ENCODE peak calls at places on chromosomes 1 and 21, in seven cellular contexts. I, U, A, C, E, X and P are unnamed samples.

GRCh38 chr21:46183910-46184624 is at the start of gene SPATC1L:
- DNase-seq in I (peak), U (peak), A (peak), C (peak), E (peak), X (peak), P (peak)

GRCh38 chr21:15028186-15028585 is 36.6 kb downstream of the NRIP1 start:
- DNase-seq in I (no peak), U (no peak), A (no peak), C (no peak), E (no peak), X (no peak), P (no peak)

GRCh38 chr1:42259059-42259738 is 75.8 kb downstream of the FOXJ3 start:
- DNase-seq in I (no peak), U (no peak), A (no peak), C (peak), E (no peak), X (no peak), P (no peak)

GRCh38 chr1:93437976-93438605 is 9.8 kb upstream of the FNBP1L start:
- DNase-seq in I (no peak), U (no peak), A (no peak), C (peak), E (no peak), X (no peak), P (no peak)

GRCh38 chr1:19065526-19066247 is 109.2 kb upstream of the IFFO2 start:
- DNase-seq in I (no peak), U (no peak), A (peak), C (no peak), E (no peak), X (no peak), P (no peak)

GRCh38 chr1:234969630-234970370 is 158.8 kb downstream of the TOMM20 start:
- DNase-seq in I (no peak), U (peak), A (peak), C (no peak), E (peak), X (no peak), P (peak)

GRCh38 chr1:24535778-24536177 is 20.1 kb upstream of the NCMAP start:
- DNase-seq in I (no peak), U (no peak), A (no peak), C (peak), E (no peak), X (no peak), P (no peak)

GRCh38 chr21:45385549-45386050 is 19.4 kb upstream of the COL18A1 start:
- DNase-seq in I (no peak), U (no peak), A (no peak), C (no peak), E (no peak), X (peak), P (peak)

GRCh38 chr21:18772404-18772803 is 368.8 kb upstream of the TMPRSS15 start:
- DNase-seq in I (no peak), U (no peak), A (no peak), C (no peak), E (no peak), X (no peak), P (no peak)

GRCh38 chr21:46457801-46458314 is 833 bp upstream of the DIP2A start:
- DNase-seq in I (no peak), U (no peak), A (peak), C (no peak), E (no peak), X (no peak), P (peak)

GRCh38 chr21:35222541-35222941 is 173.4 kb upstream of the RUNX1 start:
- DNase-seq in I (no peak), U (no peak), A (no peak), C (no peak), E (no peak), X (no peak), P (no peak)

GRCh38 chr1:181386951-181387350 is 96.4 kb upstream of the CACNA1E start:
- DNase-seq in I (no peak), U (no peak), A (no peak), C (no peak), E (no peak), X (no peak), P (no peak)

GRCh38 chr1:54798769-54799641 is 2.1 kb downstream of the TTC22 start:
- DNase-seq in I (no peak), U (no peak), A (peak), C (no peak), E (no peak), X (peak), P (peak)

GRCh38 chr1:21149430-21149861 is 27.3 kb downstream of the EIF4G3 start:
- DNase-seq in I (peak), U (no peak), A (peak), C (no peak), E (no peak), X (no peak), P (no peak)

GRCh38 chr1:153614906-153615305 is 1.2 kb downstream of the S100A14 start:
- DNase-seq in I (no peak), U (no peak), A (no peak), C (no peak), E (no peak), X (no peak), P (no peak)

GRCh38 chr1:9655127-9655723 is 3.7 kb downstream of the PIK3CD start:
- DNase-seq in I (no peak), U (no peak), A (no peak), C (peak), E (no peak), X (no peak), P (no peak)
- TF ChIP-seq POLR2A in I (no peak), U (no peak), A (no peak), C (no peak), E (no peak), X (no peak), P (no peak)

DNA sequence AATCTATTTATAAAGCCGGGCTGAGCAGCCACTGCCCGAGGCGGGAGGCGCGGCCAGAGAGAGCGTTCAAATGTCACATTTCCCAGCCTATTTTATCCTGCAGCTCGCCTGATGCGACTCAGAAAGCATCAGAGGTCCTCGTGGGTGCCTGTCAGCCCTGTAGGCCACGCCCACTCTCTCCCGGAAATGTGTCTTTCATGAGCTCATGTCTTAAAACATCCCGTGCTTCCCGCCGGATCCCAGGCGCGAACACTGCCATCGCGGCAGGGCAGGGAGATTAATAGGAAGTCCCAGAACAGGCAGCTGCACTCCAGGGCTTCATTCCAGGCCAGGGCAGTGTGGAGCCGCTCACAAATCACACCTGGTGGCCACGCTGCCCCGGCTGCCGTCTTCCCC is 117.5 kb downstream of the PRDM16 start:
- DNase-seq in I (peak), U (no peak), A (peak), C (peak), E (no peak), X (no peak), P (peak)
- TF ChIP-seq POLR2AphosphoS5 in I (no peak), U (no peak), A (peak), C (no peak), E (no peak), X (no peak), P (no peak)

GRCh38 chr1:203217139-203217621 is 12.3 kb downstream of the CHIT1 start:
- DNase-seq in I (no peak), U (peak), A (no peak), C (peak), E (no peak), X (no peak), P (no peak)
- TF ChIP-seq CTCF in I (no peak), U (peak), A (no peak), C (peak), E (no peak), X (no peak), P (no peak)

DNA sequence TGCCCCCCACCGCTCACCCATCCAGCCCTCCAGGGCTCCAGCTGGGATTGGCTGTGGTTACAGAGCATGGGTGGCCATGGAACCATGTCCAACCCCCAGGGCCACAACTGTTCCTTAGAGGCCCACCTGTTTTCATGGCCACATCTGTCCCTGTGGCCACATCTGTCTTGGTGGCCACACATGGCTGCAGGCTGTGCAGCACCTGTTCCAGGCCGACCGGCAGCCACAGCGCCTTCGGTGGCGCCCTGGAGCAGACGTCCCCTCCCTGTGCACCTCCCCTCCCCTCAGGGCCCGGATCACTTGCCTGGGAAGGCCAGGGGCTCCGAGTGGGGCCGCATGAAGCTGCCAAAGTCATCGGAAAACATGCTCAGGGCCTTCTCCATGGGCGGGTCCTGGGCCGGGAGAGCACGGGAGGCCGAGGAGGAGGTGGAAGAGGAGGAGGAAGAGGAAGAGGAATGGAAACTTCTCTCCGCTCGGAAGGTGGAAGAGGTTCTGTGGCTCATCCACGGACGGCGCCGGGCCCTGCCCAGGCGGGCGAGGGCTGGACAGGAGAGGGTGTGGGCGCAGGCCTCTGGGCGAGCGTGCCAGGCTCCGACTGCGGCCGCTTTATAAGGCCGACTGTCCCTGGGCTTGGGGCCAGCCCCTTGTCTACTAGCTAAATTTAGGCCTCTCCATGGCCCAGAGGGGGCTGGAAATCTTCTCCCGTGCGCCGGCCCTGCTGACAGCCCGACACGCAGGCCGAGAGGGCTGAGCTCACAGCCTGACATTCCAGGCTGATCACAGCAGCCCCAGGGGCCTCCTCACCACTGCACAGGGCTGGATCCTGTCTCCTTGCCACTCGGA is at the start of gene HSPB7:
- DNase-seq in I (peak), U (no peak), A (peak), C (peak), E (no peak), X (no peak), P (peak)
- TF ChIP-seq POLR2A in I (no peak), U (no peak), A (no peak), C (no peak), E (no peak), X (no peak), P (peak)

DNA sequence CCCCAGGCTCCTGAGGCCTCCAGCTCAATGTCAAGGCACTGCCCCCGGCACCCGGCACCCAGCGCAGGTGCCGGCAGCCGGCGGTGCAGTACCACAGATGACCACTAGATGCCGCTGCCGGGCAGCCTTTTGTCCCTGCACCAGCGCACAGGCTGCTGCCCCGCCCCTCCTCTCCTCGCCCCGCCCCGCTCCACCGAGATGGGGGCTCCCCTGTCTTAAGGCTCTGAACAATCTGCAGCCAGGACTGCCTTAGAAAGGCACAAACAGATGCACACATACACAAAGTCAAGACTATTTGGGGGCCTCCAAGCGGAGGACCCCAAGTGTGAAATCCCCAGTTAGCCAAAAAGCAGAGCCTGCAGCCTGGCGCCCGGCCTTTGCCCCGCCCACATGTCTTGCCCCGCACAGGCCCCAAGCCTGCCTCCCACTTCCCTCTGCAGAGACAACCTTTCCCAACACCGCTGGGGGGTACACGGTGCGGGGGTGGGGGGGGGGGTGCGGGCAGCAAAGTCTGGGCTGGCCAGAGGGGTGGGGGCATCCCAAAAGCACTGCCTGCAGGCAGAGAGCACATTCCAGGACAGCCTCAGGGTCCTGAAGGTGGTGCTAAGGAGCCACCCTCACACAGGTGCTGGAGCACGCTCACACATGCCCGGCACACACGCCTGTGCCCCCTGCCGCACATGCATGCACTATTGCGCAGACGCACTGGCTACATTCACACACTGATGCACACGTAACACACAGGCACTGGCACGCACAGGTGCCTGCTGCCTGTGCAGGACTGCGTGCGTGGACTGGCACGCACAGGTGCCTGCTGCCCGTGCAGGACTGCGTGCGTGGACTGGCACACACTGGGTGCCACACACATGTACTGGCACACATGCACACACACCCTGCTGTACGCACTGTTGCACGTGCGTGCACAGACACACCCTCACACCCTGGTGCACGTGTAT is 37.1 kb downstream of the ARHGEF16 start:
- DNase-seq in I (peak), U (peak), A (peak), C (peak), E (no peak), X (peak), P (peak)
- TF ChIP-seq POLR2AphosphoS5 in I (no peak), U (no peak), A (no peak), C (no peak), E (no peak), X (no peak), P (no peak)

GRCh38 chr1:197970771-197971170 is 53.6 kb downstream of the LHX9 start:
- DNase-seq in I (no peak), U (no peak), A (no peak), C (no peak), E (no peak), X (no peak), P (no peak)

GRCh38 chr1:197972406-197972805 is 55.2 kb downstream of the LHX9 start:
- DNase-seq in I (no peak), U (no peak), A (no peak), C (no peak), E (no peak), X (no peak), P (no peak)

GRCh38 chr1:197980457-197980856 is 63.3 kb downstream of the LHX9 start:
- DNase-seq in I (no peak), U (no peak), A (no peak), C (no peak), E (no peak), X (no peak), P (no peak)

GRCh38 chr1:197981546-197981945 is 64.4 kb downstream of the LHX9 start:
- DNase-seq in I (no peak), U (no peak), A (no peak), C (no peak), E (no peak), X (no peak), P (no peak)

GRCh38 chr1:197976368-197976767 is 59.2 kb downstream of the LHX9 start:
- DNase-seq in I (no peak), U (no peak), A (no peak), C (no peak), E (no peak), X (no peak), P (no peak)
- TF ChIP-seq CTCF in I (no peak), U (no peak), A (no peak), C (no peak), E (no peak), X (no peak), P (no peak)

GRCh38 chr1:192170196-192170984 is 12.1 kb downstream of the RGS18 start:
- DNase-seq in I (no peak), U (no peak), A (no peak), C (peak), E (no peak), X (no peak), P (no peak)
- TF ChIP-seq POLR2A in I (no peak), U (no peak), A (no peak), C (no peak), E (no peak), X (no peak), P (no peak)